ENCODE peak calls at places on chromosomes 6 and 20, in five cellular contexts. G, P, N, V and T are unnamed samples.

GRCh38 chr6:135257641-135258405 is 76.7 kb downstream of the MYB start:
- DNase-seq in G (no peak), P (no peak), N (no peak), V (no peak), T (no peak)

GRCh38 chr20:45128066-45128465 is 3.8 kb upstream of the WFDC12 start:
- DNase-seq in G (no peak), P (no peak), N (no peak), V (no peak), T (no peak)

GRCh38 chr6:129786548-129786947 is 74.6 kb downstream of the TMEM244 start:
- DNase-seq in G (peak; percentile 54), P (no peak), N (no peak), V (no peak), T (no peak)

GRCh38 chr6:65979120-65979519 is 272.1 kb upstream of the EYS start:
- DNase-seq in G (peak; percentile 64), P (no peak), N (no peak), V (no peak), T (no peak)

GRCh38 chr20:22475662-22476061 is 108.7 kb downstream of the FOXA2 start:
- DNase-seq in G (no peak), P (no peak), N (no peak), V (no peak), T (no peak)

GRCh38 chr20:60078351-60079250 is 120.4 kb downstream of the CDH26 start:
- DNase-seq in G (no peak), P (no peak), N (no peak), V (no peak), T (no peak)

GRCh38 chr6:81401970-81402690 is 350.4 kb downstream of the TENT5A start:
- DNase-seq in G (peak; percentile 23), P (no peak), N (no peak), V (no peak), T (no peak)

GRCh38 chr6:159053781-159054398 is 9.1 kb upstream of the TAGAP start:
- DNase-seq in G (no peak), P (no peak), N (no peak), V (no peak), T (peak; percentile 32)

GRCh38 chr6:131600696-131601095 is 27.3 kb downstream of the MED23 start:
- DNase-seq in G (no peak), P (no peak), N (no peak), V (no peak), T (no peak)

GRCh38 chr6:89002523-89002922 is 39.1 kb upstream of the RNGTT start:
- DNase-seq in G (no peak), P (no peak), N (no peak), V (no peak), T (no peak)

GRCh38 chr6:38155576-38156204 is 336.2 kb downstream of the ZFAND3 start:
- DNase-seq in G (no peak), P (no peak), N (peak; percentile 7), V (peak; percentile 51), T (no peak)

GRCh38 chr6:8102122-8102958 is at the start of gene EEF1E1:
- DNase-seq in G (peak; percentile 92), P (peak; percentile 93), N (peak; percentile 91), V (peak; percentile 98), T (peak; percentile 87)

GRCh38 chr20:34639755-34640222 is 37.1 kb downstream of the PIGU start:
- DNase-seq in G (no peak), P (no peak), N (no peak), V (no peak), T (no peak)

GRCh38 chr6:156774872-156775405 is 2.2 kb upstream of the ARID1B start:
- DNase-seq in G (peak; percentile 26), P (no peak), N (no peak), V (no peak), T (no peak)

GRCh38 chr20:10324198-10324836 is 105.7 kb downstream of the SNAP25 start:
- DNase-seq in G (no peak), P (no peak), N (no peak), V (no peak), T (no peak)

GRCh38 chr6:91711518-91711917 is 1124.6 kb upstream of the MAP3K7 start:
- DNase-seq in G (no peak), P (no peak), N (no peak), V (no peak), T (no peak)

GRCh38 chr6:91717094-91717493 is 1130.2 kb upstream of the MAP3K7 start:
- DNase-seq in G (no peak), P (no peak), N (no peak), V (no peak), T (no peak)

GRCh38 chr6:91715171-91715805 is 1128.4 kb upstream of the MAP3K7 start:
- DNase-seq in G (no peak), P (no peak), N (no peak), V (no peak), T (no peak)

GRCh38 chr6:91716361-91716760 is 1129.5 kb upstream of the MAP3K7 start:
- DNase-seq in G (no peak), P (no peak), N (no peak), V (no peak), T (no peak)

GRCh38 chr6:91713911-91714310 is 1127.0 kb upstream of the MAP3K7 start:
- DNase-seq in G (no peak), P (no peak), N (no peak), V (no peak), T (no peak)
- TF ChIP-seq CTCF in G (no peak), P (peak; percentile 30), N (no peak), V (no peak), T (no peak)

GRCh38 chr6:53648571-53648970 is 17.0 kb downstream of the KLHL31 start:
- DNase-seq in G (no peak), P (no peak), N (no peak), V (no peak), T (no peak)

GRCh38 chr6:53654745-53655240 is 10.8 kb downstream of the KLHL31 start:
- DNase-seq in G (no peak), P (no peak), N (no peak), V (no peak), T (no peak)

GRCh38 chr6:53647437-53648094 is 18.0 kb downstream of the KLHL31 start:
- DNase-seq in G (peak; percentile 59), P (no peak), N (no peak), V (no peak), T (peak; percentile 24)

GRCh38 chr6:53651764-53652401 is 13.7 kb downstream of the KLHL31 start:
- DNase-seq in G (peak; percentile 48), P (peak; percentile 43), N (peak; percentile 55), V (peak; percentile 91), T (peak; percentile 72)

GRCh38 chr6:53651149-53651763 is 14.3 kb downstream of the KLHL31 start:
- DNase-seq in G (peak; percentile 84), P (no peak), N (peak; percentile 47), V (no peak), T (peak; percentile 55)
- TF ChIP-seq CTCF in G (peak; percentile 59), P (peak; percentile 45), N (peak; percentile 26), V (peak; percentile 62), T (peak; percentile 69)

DNA sequence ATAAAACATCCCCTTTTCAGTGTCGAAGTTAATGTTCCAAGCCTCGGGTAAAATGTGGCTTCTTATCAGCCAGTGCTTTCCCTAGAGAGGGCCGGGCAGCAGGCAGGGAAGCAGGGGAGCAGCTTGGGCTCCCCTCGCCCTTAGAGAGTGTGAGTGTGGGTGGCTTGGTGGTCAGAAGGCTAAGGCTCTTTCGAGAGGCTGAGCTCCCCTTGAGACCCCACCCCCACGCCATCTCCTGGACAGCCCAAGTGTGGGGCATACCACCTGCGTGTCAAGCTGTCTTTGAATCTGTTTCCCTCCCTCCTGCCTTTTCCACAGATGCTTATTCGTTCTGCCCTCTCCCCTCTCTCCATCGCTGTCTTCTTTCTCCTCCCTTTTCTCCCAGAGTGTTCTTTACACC is 95.1 kb upstream of the FOXP4 start:
- DNase-seq in G (no peak), P (no peak), N (no peak), V (no peak), T (no peak)
- TF ChIP-seq CTCF in G (no peak), P (no peak), N (no peak), V (no peak), T (no peak)

GRCh38 chr20:41466836-41467619 is 100.4 kb upstream of the EMILIN3 start:
- DNase-seq in G (no peak), P (no peak), N (no peak), V (no peak), T (no peak)
- TF ChIP-seq CTCF in G (no peak), P (no peak), N (no peak), V (no peak), T (no peak)

GRCh38 chr20:50680106-50680960 is 11.0 kb downstream of the RIPOR3 start:
- DNase-seq in G (peak; percentile 67), P (no peak), N (peak; percentile 64), V (no peak), T (no peak)

GRCh38 chr20:50679753-50680105 is 11.6 kb downstream of the RIPOR3 start:
- DNase-seq in G (no peak), P (no peak), N (no peak), V (no peak), T (no peak)

GRCh38 chr20:50682947-50683530 is 8.3 kb downstream of the RIPOR3 start:
- DNase-seq in G (no peak), P (no peak), N (no peak), V (no peak), T (no peak)

GRCh38 chr20:50682065-50682464 is 9.3 kb downstream of the RIPOR3 start:
- DNase-seq in G (no peak), P (no peak), N (no peak), V (no peak), T (no peak)

DNA sequence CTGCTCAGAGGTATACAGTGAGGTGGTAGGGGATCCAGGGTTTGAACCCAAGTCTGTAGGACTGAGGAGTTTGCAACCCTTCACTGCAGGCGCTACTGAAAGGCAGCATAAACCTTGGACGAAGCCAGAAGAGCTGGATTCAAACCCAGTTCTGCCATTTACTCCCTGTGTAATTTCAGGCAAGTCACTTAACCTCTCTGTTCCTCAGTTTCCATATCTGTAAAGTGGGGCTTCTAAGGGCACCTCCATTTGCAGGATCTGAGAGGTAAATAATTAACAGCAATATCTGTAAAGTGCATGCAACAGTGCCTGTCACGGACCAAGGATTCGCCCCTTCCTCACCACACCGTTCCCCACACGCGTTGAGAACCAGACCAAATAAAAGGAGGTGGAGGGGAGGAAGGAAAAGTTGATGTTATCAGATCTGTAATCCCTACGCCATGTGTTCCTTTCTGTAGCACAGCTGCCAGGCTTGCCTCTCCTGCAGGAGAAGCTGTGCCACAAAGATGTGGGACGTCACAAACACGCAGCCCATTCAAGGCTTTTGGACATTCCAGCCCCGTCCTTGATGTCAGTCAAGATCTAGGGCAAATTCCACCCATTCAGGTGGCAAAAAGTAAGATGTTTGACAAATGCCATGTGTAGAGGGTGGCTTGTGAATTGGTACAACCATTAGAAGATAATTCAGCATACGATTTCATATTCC is 9.8 kb downstream of the RIPOR3 start:
- DNase-seq in G (no peak), P (no peak), N (no peak), V (no peak), T (no peak)
- TF ChIP-seq CTCF in G (no peak), P (no peak), N (no peak), V (no peak), T (no peak)

GRCh38 chr6:168200571-168201134 is 118.9 kb downstream of the DACT2 start:
- DNase-seq in G (no peak), P (no peak), N (no peak), V (peak; percentile 21), T (no peak)
- TF ChIP-seq CTCF in G (no peak), P (no peak), N (no peak), V (no peak), T (no peak)